ENCODE peak calls at places on chromosomes 5 and 9, in nine cellular contexts. L is Panc1, H is stomach, O is BJ, I is right lobe of liver, T is epithelial cell of esophagus, F is Peyer's patch, P is vagina, M is PC-3. Q is an unnamed sample.

GRCh38 chr9:116998305-116998704 is 311.2 kb downstream of the TRIM32 start:
- DNase-seq in L (no peak), H (no peak), O (no peak), I (no peak), T (peak; percentile 71), F (no peak), P (no peak), M (peak; percentile 22), Q (peak; percentile 67)

GRCh38 chr9:135321580-135321979 is 158.0 kb upstream of the PPP1R26 start:
- DNase-seq in L (no peak), H (no peak), O (no peak), I (no peak), T (no peak), F (no peak), P (no peak), M (no peak), Q (no peak)

GRCh38 chr5:167030500-167031120 is 1260.8 kb upstream of the WWC1 start:
- DNase-seq in L (no peak), H (no peak), O (no peak), I (no peak), T (peak; percentile 1), F (no peak), P (no peak), M (no peak), Q (peak; percentile 55)

GRCh38 chr5:3606121-3606831 is 10.6 kb downstream of the IRX1 start:
- DNase-seq in L (no peak), H (no peak), O (no peak), I (no peak), T (no peak), F (no peak), P (no peak), M (no peak), Q (no peak)

GRCh38 chr5:126016256-126016655 is 407.0 kb upstream of the GRAMD2B start:
- DNase-seq in L (no peak), H (no peak), O (no peak), I (peak; percentile 62), T (no peak), F (no peak), P (no peak), M (no peak), Q (peak; percentile 15)

GRCh38 chr5:91434348-91434747 is 51.2 kb upstream of the ARRDC3 start:
- DNase-seq in L (no peak), H (no peak), O (no peak), I (no peak), T (no peak), F (no peak), P (no peak), M (no peak), Q (peak; percentile 5)

GRCh38 chr5:173202266-173202875 is 32.6 kb downstream of the NKX2-5 start:
- DNase-seq in L (no peak), H (no peak), O (no peak), I (no peak), T (no peak), F (no peak), P (no peak), M (no peak), Q (no peak)

GRCh38 chr5:105806601-105807000 is 1864.1 kb downstream of the EFNA5 start:
- DNase-seq in L (no peak), H (no peak), O (no peak), I (no peak), T (no peak), F (no peak), P (no peak), M (no peak), Q (no peak)

DNA sequence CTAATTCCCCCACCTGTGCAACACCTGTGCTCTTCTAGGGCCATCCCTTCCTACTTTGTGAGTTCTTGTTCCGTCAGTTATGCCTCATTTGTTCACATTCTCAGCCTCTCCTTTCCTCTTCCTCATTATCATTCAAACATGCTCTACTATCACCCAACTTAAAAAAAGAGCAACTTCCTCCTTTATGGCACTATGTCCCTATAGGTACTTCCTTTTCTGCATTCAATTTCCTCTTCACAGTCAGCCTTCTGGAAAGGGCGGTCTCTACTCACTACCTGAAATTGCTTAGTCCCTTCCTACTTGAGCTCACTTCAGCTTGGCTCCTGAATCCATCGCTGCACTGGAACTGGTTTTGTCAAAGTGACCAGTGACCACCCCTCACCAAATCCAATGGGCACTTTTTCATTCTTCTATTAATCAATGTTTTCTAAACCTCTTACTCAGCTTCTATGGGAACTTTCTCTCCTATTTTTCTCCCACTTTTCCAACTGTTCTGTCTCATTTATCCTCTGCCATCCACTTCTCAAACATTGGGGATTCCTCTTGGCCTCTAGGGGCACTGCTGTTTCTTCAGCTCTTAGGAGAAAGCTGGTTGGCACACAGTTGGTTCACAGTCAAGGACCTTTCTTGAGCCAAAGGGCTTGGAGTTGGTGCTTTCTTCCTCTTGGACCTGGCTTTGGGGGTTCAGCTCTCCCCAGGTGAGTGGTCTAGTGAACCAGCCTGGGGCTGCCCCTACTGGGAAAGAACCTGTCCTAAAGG is 112.0 kb upstream of the LHFPL2 start:
- DNase-seq in L (no peak), H (no peak), O (no peak), I (no peak), T (no peak), F (no peak), P (no peak), M (no peak), Q (no peak)
- TF ChIP-seq CTCF in L (peak; percentile 32), H (no peak), O (no peak), I (no peak), T (peak; percentile 32), F (no peak), P (no peak), M (peak; percentile 50), Q (no peak)

GRCh38 chr9:16640649-16641048 is 229.8 kb downstream of the BNC2 start:
- DNase-seq in L (no peak), H (no peak), O (no peak), I (no peak), T (no peak), F (no peak), P (no peak), M (peak; percentile 6), Q (peak; percentile 11)
- TF ChIP-seq CTCF in L (peak; percentile 37), H (no peak), O (peak; percentile 37), I (no peak), T (no peak), F (no peak), P (no peak), M (peak; percentile 43), Q (no peak)

GRCh38 chr5:172163346-172163745 is 24.7 kb downstream of the STK10 start:
- DNase-seq in L (no peak), H (no peak), O (no peak), I (no peak), T (no peak), F (no peak), P (no peak), M (no peak), Q (no peak)

GRCh38 chr5:172164773-172165212 is 23.2 kb downstream of the STK10 start:
- DNase-seq in L (no peak), H (no peak), O (no peak), I (no peak), T (no peak), F (no peak), P (no peak), M (no peak), Q (no peak)

GRCh38 chr5:172160506-172160905 is 27.5 kb downstream of the STK10 start:
- DNase-seq in L (no peak), H (no peak), O (no peak), I (no peak), T (peak; percentile 43), F (no peak), P (no peak), M (no peak), Q (no peak)

GRCh38 chr5:172165465-172165864 is 22.6 kb downstream of the STK10 start:
- DNase-seq in L (no peak), H (no peak), O (no peak), I (peak; percentile 56), T (no peak), F (no peak), P (no peak), M (no peak), Q (no peak)

DNA sequence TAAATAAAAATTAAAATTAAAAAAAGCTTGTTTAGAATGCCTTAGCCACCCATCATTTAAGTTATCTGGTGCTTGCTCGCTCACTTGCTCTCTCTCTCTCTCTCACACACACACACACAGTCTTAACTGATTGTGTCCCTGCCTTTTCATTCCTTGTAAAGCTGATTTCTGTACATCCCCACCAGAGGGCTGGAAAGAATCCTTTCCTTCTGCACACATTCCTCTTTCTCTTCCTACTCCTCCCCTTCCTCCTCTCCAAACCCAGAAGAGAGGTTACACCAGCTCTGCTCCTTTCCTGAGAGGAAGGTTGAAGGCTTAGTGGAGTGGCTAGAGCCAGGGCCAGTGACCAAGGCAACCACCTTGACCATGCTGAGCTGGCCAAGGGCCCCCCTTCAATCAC is 25.7 kb downstream of the STK10 start:
- DNase-seq in L (no peak), H (no peak), O (no peak), I (no peak), T (no peak), F (no peak), P (no peak), M (peak; percentile 28), Q (no peak)
- TF ChIP-seq CTCF in L (no peak), H (no peak), O (peak; percentile 36), I (no peak), T (no peak), F (no peak), P (no peak), M (peak; percentile 18), Q (no peak)

GRCh38 chr9:134272302-134273023 is 53.8 kb upstream of the RXRA start:
- DNase-seq in L (no peak), H (no peak), O (no peak), I (no peak), T (no peak), F (no peak), P (no peak), M (no peak), Q (no peak)

GRCh38 chr9:134278286-134278685 is 48.0 kb upstream of the RXRA start:
- DNase-seq in L (no peak), H (no peak), O (no peak), I (no peak), T (no peak), F (no peak), P (no peak), M (no peak), Q (no peak)

GRCh38 chr9:134276463-134277245 is 49.6 kb upstream of the RXRA start:
- DNase-seq in L (no peak), H (no peak), O (no peak), I (no peak), T (no peak), F (no peak), P (no peak), M (no peak), Q (no peak)

GRCh38 chr9:134273647-134274046 is 52.6 kb upstream of the RXRA start:
- DNase-seq in L (no peak), H (no peak), O (no peak), I (no peak), T (no peak), F (no peak), P (no peak), M (no peak), Q (no peak)

GRCh38 chr9:134275379-134275778 is 50.9 kb upstream of the RXRA start:
- DNase-seq in L (no peak), H (no peak), O (no peak), I (no peak), T (no peak), F (no peak), P (no peak), M (no peak), Q (no peak)
- TF ChIP-seq CTCF in L (no peak), H (no peak), O (peak; percentile 7), I (no peak), T (no peak), F (no peak), P (no peak), M (no peak), Q (no peak)

GRCh38 chr5:61933787-61934626 is 372.0 kb upstream of the KIF2A start:
- DNase-seq in L (peak; percentile 5), H (peak; percentile 58), O (no peak), I (peak; percentile 37), T (peak; percentile 83), F (no peak), P (no peak), M (peak; percentile 68), Q (peak; percentile 88)
- TF ChIP-seq CTCF in L (peak; percentile 73), H (peak; percentile 71), O (peak; percentile 58), I (peak; percentile 71), T (peak; percentile 83), F (no peak), P (no peak), M (peak; percentile 71), Q (peak; percentile 78)

Q was measured in MCF 10A.